ENCODE peak calls at places on chromosomes 13 and 19, in four cellular contexts. F, O, L and S are unnamed samples.

GRCh38 chr13:21546372-21546771 is 57.6 kb downstream of the MICU2 start:
- DNase-seq in F (no peak), O (no peak), L (no peak), S (no peak)

GRCh38 chr19:11338569-11339253 is 746 bp downstream of the RAB3D start:
- DNase-seq in F (no peak), O (peak; percentile 49), L (no peak), S (no peak)

GRCh38 chr19:30718728-30719127 is 346.5 kb downstream of the ZNF536 start:
- DNase-seq in F (no peak), O (no peak), L (no peak), S (peak; percentile 68)

GRCh38 chr19:46902402-46902766 is 41.6 kb downstream of the ARHGAP35 start:
- DNase-seq in F (no peak), O (peak; percentile 98), L (no peak), S (no peak)

GRCh38 chr13:42039946-42040729 is 8.3 kb upstream of the DGKH start:
- DNase-seq in F (peak; percentile 93), O (peak; percentile 63), L (peak; percentile 61), S (peak; percentile 84)

GRCh38 chr13:24185591-24186232 is 25.2 kb downstream of the SPATA13 start:
- DNase-seq in F (no peak), O (no peak), L (no peak), S (no peak)

GRCh38 chr19:19549804-19550453 is 11.9 kb downstream of the CILP2 start:
- DNase-seq in F (no peak), O (no peak), L (no peak), S (no peak)

GRCh38 chr13:48296528-48296927 is 7.0 kb upstream of the RB1 start:
- DNase-seq in F (no peak), O (no peak), L (no peak), S (no peak)

GRCh38 chr19:48969276-48970138 is 4.4 kb downstream of the FTL start:
- DNase-seq in F (no peak), O (peak; percentile 26), L (no peak), S (peak; percentile 37)